ENCODE peak calls at places on chromosomes 1 and 21, in seven cellular contexts. One of them, this sample, is unnamed.

GRCh38 chr1:157272899-157273774 is 134.9 kb upstream of the ETV3 start:
- DNase-seq in NCI-H1105 treated with DMSO at 0.1 percent for 48 hours: no peak
- DNase-seq in NCI-H1092: no peak
- DNase-seq in stimulated activated CD4-positive, alpha-beta T cell treated with anti-CD3 and anti-CD28 coated beads, TNF-alpha, amount 100 ng/mL, for 4 hours: no peak
- DNase-seq in RPMI8226: no peak
- DNase-seq in fibroblast of lung: no peak
- DNase-seq in T-helper 1 cell: no peak
- DNase-seq in this sample: peak

GRCh38 chr21:22096314-22096713 is 1098.1 kb downstream of the NCAM2 start:
- DNase-seq in stimulated activated CD4-positive, alpha-beta T cell treated with anti-CD3 and anti-CD28 coated beads, TNF-alpha, amount 100 ng/mL, for 4 hours: no peak
- DNase-seq in fibroblast of lung: no peak
- DNase-seq in NCI-H1092: no peak
- DNase-seq in T-helper 1 cell: no peak
- DNase-seq in NCI-H1105 treated with DMSO at 0.1 percent for 48 hours: no peak
- DNase-seq in RPMI8226: no peak
- DNase-seq in this sample: no peak

GRCh38 chr1:161216945-161217712 is 2.0 kb downstream of the FCER1G start:
- DNase-seq in RPMI8226: peak
- DNase-seq in NCI-H1092: no peak
- DNase-seq in NCI-H1105 treated with DMSO at 0.1 percent for 48 hours: no peak
- DNase-seq in T-helper 1 cell: no peak
- DNase-seq in stimulated activated CD4-positive, alpha-beta T cell treated with anti-CD3 and anti-CD28 coated beads, TNF-alpha, amount 100 ng/mL, for 4 hours: no peak
- DNase-seq in fibroblast of lung: peak
- DNase-seq in this sample: peak

GRCh38 chr1:48859429-48859828 is 82.7 kb upstream of the BEND5 start:
- DNase-seq in RPMI8226: no peak
- DNase-seq in NCI-H1105 treated with DMSO at 0.1 percent for 48 hours: peak
- DNase-seq in NCI-H1092: peak
- DNase-seq in T-helper 1 cell: no peak
- DNase-seq in fibroblast of lung: peak
- DNase-seq in stimulated activated CD4-positive, alpha-beta T cell treated with anti-CD3 and anti-CD28 coated beads, TNF-alpha, amount 100 ng/mL, for 4 hours: no peak
- DNase-seq in this sample: no peak

GRCh38 chr1:6157132-6157527 is 23.0 kb downstream of the CHD5 start:
- DNase-seq in RPMI8226: no peak
- DNase-seq in fibroblast of lung: no peak
- DNase-seq in T-helper 1 cell: no peak
- DNase-seq in NCI-H1092: no peak
- DNase-seq in stimulated activated CD4-positive, alpha-beta T cell treated with anti-CD3 and anti-CD28 coated beads, TNF-alpha, amount 100 ng/mL, for 4 hours: no peak
- DNase-seq in NCI-H1105 treated with DMSO at 0.1 percent for 48 hours: no peak
- DNase-seq in this sample: no peak

GRCh38 chr1:8239039-8239305 is 78.9 kb upstream of the SLC45A1 start:
- DNase-seq in stimulated activated CD4-positive, alpha-beta T cell treated with anti-CD3 and anti-CD28 coated beads, TNF-alpha, amount 100 ng/mL, for 4 hours: no peak
- DNase-seq in T-helper 1 cell: no peak
- DNase-seq in NCI-H1105 treated with DMSO at 0.1 percent for 48 hours: no peak
- DNase-seq in RPMI8226: no peak
- DNase-seq in fibroblast of lung: peak
- DNase-seq in NCI-H1092: no peak
- DNase-seq in this sample: no peak

GRCh38 chr1:155078496-155079209 is at the start of gene EFNA3:
- DNase-seq in NCI-H1105 treated with DMSO at 0.1 percent for 48 hours: peak
- DNase-seq in NCI-H1092: peak
- DNase-seq in T-helper 1 cell: peak
- DNase-seq in RPMI8226: peak
- DNase-seq in fibroblast of lung: no peak
- DNase-seq in stimulated activated CD4-positive, alpha-beta T cell treated with anti-CD3 and anti-CD28 coated beads, TNF-alpha, amount 100 ng/mL, for 4 hours: peak
- DNase-seq in this sample: peak

GRCh38 chr1:77095231-77095630 is 124.0 kb downstream of the PIGK start:
- DNase-seq in T-helper 1 cell: no peak
- DNase-seq in stimulated activated CD4-positive, alpha-beta T cell treated with anti-CD3 and anti-CD28 coated beads, TNF-alpha, amount 100 ng/mL, for 4 hours: no peak
- DNase-seq in fibroblast of lung: no peak
- DNase-seq in RPMI8226: no peak
- DNase-seq in NCI-H1092: peak
- DNase-seq in NCI-H1105 treated with DMSO at 0.1 percent for 48 hours: no peak
- DNase-seq in this sample: no peak

GRCh38 chr21:46661627-46662366 is 26.3 kb downstream of the PRMT2 start:
- DNase-seq in NCI-H1105 treated with DMSO at 0.1 percent for 48 hours: no peak
- DNase-seq in fibroblast of lung: no peak
- DNase-seq in NCI-H1092: no peak
- DNase-seq in T-helper 1 cell: no peak
- DNase-seq in stimulated activated CD4-positive, alpha-beta T cell treated with anti-CD3 and anti-CD28 coated beads, TNF-alpha, amount 100 ng/mL, for 4 hours: no peak
- DNase-seq in RPMI8226: no peak
- DNase-seq in this sample: no peak

GRCh38 chr1:196608401-196609113 is at the start of gene KCNT2:
- DNase-seq in NCI-H1105 treated with DMSO at 0.1 percent for 48 hours: peak
- DNase-seq in T-helper 1 cell: no peak
- DNase-seq in fibroblast of lung: peak
- DNase-seq in stimulated activated CD4-positive, alpha-beta T cell treated with anti-CD3 and anti-CD28 coated beads, TNF-alpha, amount 100 ng/mL, for 4 hours: no peak
- DNase-seq in NCI-H1092: peak
- DNase-seq in RPMI8226: peak
- DNase-seq in this sample: peak

GRCh38 chr1:32806910-32807523 is 10.1 kb downstream of the YARS1 start:
- DNase-seq in stimulated activated CD4-positive, alpha-beta T cell treated with anti-CD3 and anti-CD28 coated beads, TNF-alpha, amount 100 ng/mL, for 4 hours: no peak
- DNase-seq in T-helper 1 cell: no peak
- DNase-seq in NCI-H1092: no peak
- DNase-seq in RPMI8226: no peak
- DNase-seq in fibroblast of lung: no peak
- DNase-seq in NCI-H1105 treated with DMSO at 0.1 percent for 48 hours: no peak
- DNase-seq in this sample: no peak

GRCh38 chr1:215682232-215682631 is 115.1 kb downstream of the KCTD3 start:
- DNase-seq in T-helper 1 cell: no peak
- DNase-seq in fibroblast of lung: no peak
- DNase-seq in RPMI8226: no peak
- DNase-seq in NCI-H1092: peak
- DNase-seq in NCI-H1105 treated with DMSO at 0.1 percent for 48 hours: peak
- DNase-seq in stimulated activated CD4-positive, alpha-beta T cell treated with anti-CD3 and anti-CD28 coated beads, TNF-alpha, amount 100 ng/mL, for 4 hours: no peak
- DNase-seq in this sample: no peak

GRCh38 chr1:228758451-228758850 is 23.2 kb downstream of the RHOU start:
- DNase-seq in NCI-H1105 treated with DMSO at 0.1 percent for 48 hours: no peak
- DNase-seq in fibroblast of lung: no peak
- DNase-seq in NCI-H1092: no peak
- DNase-seq in T-helper 1 cell: no peak
- DNase-seq in RPMI8226: no peak
- DNase-seq in stimulated activated CD4-positive, alpha-beta T cell treated with anti-CD3 and anti-CD28 coated beads, TNF-alpha, amount 100 ng/mL, for 4 hours: no peak
- DNase-seq in this sample: no peak

GRCh38 chr1:153775432-153776311 is 465 bp downstream of the SLC27A3 start:
- DNase-seq in stimulated activated CD4-positive, alpha-beta T cell treated with anti-CD3 and anti-CD28 coated beads, TNF-alpha, amount 100 ng/mL, for 4 hours: peak
- DNase-seq in NCI-H1105 treated with DMSO at 0.1 percent for 48 hours: peak
- DNase-seq in RPMI8226: peak
- DNase-seq in fibroblast of lung: peak
- DNase-seq in NCI-H1092: peak
- DNase-seq in T-helper 1 cell: peak
- DNase-seq in this sample: no peak

GRCh38 chr1:220274122-220274855 is 2.0 kb upstream of the RAB3GAP2 start:
- DNase-seq in NCI-H1105 treated with DMSO at 0.1 percent for 48 hours: no peak
- DNase-seq in fibroblast of lung: peak
- DNase-seq in T-helper 1 cell: no peak
- DNase-seq in stimulated activated CD4-positive, alpha-beta T cell treated with anti-CD3 and anti-CD28 coated beads, TNF-alpha, amount 100 ng/mL, for 4 hours: no peak
- DNase-seq in RPMI8226: no peak
- DNase-seq in NCI-H1092: no peak
- DNase-seq in this sample: peak

GRCh38 chr1:48803474-48803873 is 26.8 kb upstream of the BEND5 start:
- DNase-seq in NCI-H1092: no peak
- DNase-seq in RPMI8226: no peak
- DNase-seq in stimulated activated CD4-positive, alpha-beta T cell treated with anti-CD3 and anti-CD28 coated beads, TNF-alpha, amount 100 ng/mL, for 4 hours: no peak
- DNase-seq in NCI-H1105 treated with DMSO at 0.1 percent for 48 hours: no peak
- DNase-seq in T-helper 1 cell: no peak
- DNase-seq in fibroblast of lung: no peak
- DNase-seq in this sample: peak

GRCh38 chr1:159924791-159925712 is at the start of gene TAGLN2:
- DNase-seq in RPMI8226: peak
- DNase-seq in NCI-H1105 treated with DMSO at 0.1 percent for 48 hours: peak
- DNase-seq in stimulated activated CD4-positive, alpha-beta T cell treated with anti-CD3 and anti-CD28 coated beads, TNF-alpha, amount 100 ng/mL, for 4 hours: peak
- DNase-seq in NCI-H1092: no peak
- DNase-seq in T-helper 1 cell: peak
- DNase-seq in fibroblast of lung: peak
- DNase-seq in this sample: peak

GRCh38 chr1:27099904-27100796 is 54.8 kb downstream of the SLC9A1 start:
- DNase-seq in fibroblast of lung: peak
- DNase-seq in T-helper 1 cell: no peak
- DNase-seq in stimulated activated CD4-positive, alpha-beta T cell treated with anti-CD3 and anti-CD28 coated beads, TNF-alpha, amount 100 ng/mL, for 4 hours: no peak
- DNase-seq in NCI-H1105 treated with DMSO at 0.1 percent for 48 hours: no peak
- DNase-seq in NCI-H1092: no peak
- DNase-seq in RPMI8226: no peak
- DNase-seq in this sample: peak

GRCh38 chr1:40281852-40282251 is 23.8 kb downstream of the ZMPSTE24 start:
- DNase-seq in NCI-H1105 treated with DMSO at 0.1 percent for 48 hours: no peak
- DNase-seq in fibroblast of lung: no peak
- DNase-seq in T-helper 1 cell: no peak
- DNase-seq in RPMI8226: no peak
- DNase-seq in stimulated activated CD4-positive, alpha-beta T cell treated with anti-CD3 and anti-CD28 coated beads, TNF-alpha, amount 100 ng/mL, for 4 hours: no peak
- DNase-seq in NCI-H1092: peak
- DNase-seq in this sample: no peak

This sample was measured in OCI-M1.